ENCODE peak calls at places on chromosomes 3 and 15, in four cellular contexts. One of them, this sample, is unnamed. For H3K4me1, the result is how much of the 10 kb centered on the place peaks cover.

GRCh38 chr3:40608091-40608490 is 83.3 kb downstream of the ZNF621 start:
- DNase-seq in H1: no peak
- DNase-seq in GM12878: no peak
- DNase-seq in HepG2: no peak
- DNase-seq in this sample: no peak

GRCh38 chr15:57534279-57534678 is 57.4 kb upstream of the MYZAP start:
- DNase-seq in HepG2: no peak
- DNase-seq in H1: no peak
- DNase-seq in GM12878: no peak
- DNase-seq in this sample: peak

GRCh38 chr3:150877303-150877702 is 27.9 kb downstream of the MINDY4B start:
- DNase-seq in HepG2: no peak
- DNase-seq in GM12878: no peak
- DNase-seq in H1: no peak
- DNase-seq in this sample: no peak

GRCh38 chr3:156615592-156616173 is 58.7 kb upstream of the TIPARP start:
- DNase-seq in GM12878: no peak
- DNase-seq in H1: no peak
- DNase-seq in HepG2: no peak
- DNase-seq in this sample: no peak

GRCh38 chr3:190092250-190092649 is 28.4 kb downstream of the P3H2 start:
- DNase-seq in H1: no peak
- DNase-seq in HepG2: no peak
- DNase-seq in GM12878: no peak
- DNase-seq in this sample: no peak

GRCh38 chr15:71437919-71438318 is 322.6 kb downstream of the THSD4 start:
- DNase-seq in HepG2: no peak
- DNase-seq in GM12878: no peak
- DNase-seq in H1: no peak
- DNase-seq in this sample: no peak

GRCh38 chr15:77810180-77810579 is 177.5 kb upstream of the LINGO1 start:
- DNase-seq in HepG2: no peak
- DNase-seq in GM12878: no peak
- DNase-seq in H1: no peak
- DNase-seq in this sample: no peak

GRCh38 chr15:52784799-52785671 is 5.1 kb downstream of the ONECUT1 start:
- DNase-seq in HepG2: peak
- DNase-seq in H1: peak
- DNase-seq in GM12878: no peak
- DNase-seq in this sample: no peak

GRCh38 chr3:69568926-69569325 is 170.3 kb upstream of the MITF start:
- DNase-seq in GM12878: no peak
- DNase-seq in HepG2: no peak
- DNase-seq in H1: no peak
- DNase-seq in this sample: no peak

GRCh38 chr15:90471126-90471525 is 58.6 kb upstream of the CRTC3 start:
- DNase-seq in GM12878: no peak
- DNase-seq in H1: no peak
- DNase-seq in HepG2: no peak
- DNase-seq in this sample: no peak

GRCh38 chr3:154872089-154872488 is 208.0 kb upstream of the MME start:
- DNase-seq in H1: no peak
- DNase-seq in GM12878: no peak
- DNase-seq in HepG2: no peak
- DNase-seq in this sample: no peak

GRCh38 chr15:91426412-91426811 is 326.4 kb downstream of the SV2B start:
- DNase-seq in HepG2: no peak
- DNase-seq in GM12878: no peak
- DNase-seq in H1: no peak
- DNase-seq in this sample: no peak

GRCh38 chr3:159852821-159853505 is 135.7 kb upstream of the IL12A start:
- DNase-seq in HepG2: no peak
- DNase-seq in H1: no peak
- DNase-seq in GM12878: no peak
- DNase-seq in this sample: no peak

GRCh38 chr3:111080357-111080937 is 8.8 kb downstream of the NECTIN3 start:
- DNase-seq in H1: no peak
- DNase-seq in GM12878: no peak
- DNase-seq in HepG2: peak
- DNase-seq in this sample: no peak

GRCh38 chr3:150899141-150899540 is 6.1 kb downstream of the MINDY4B start:
- DNase-seq in GM12878: no peak
- DNase-seq in H1: no peak
- DNase-seq in HepG2: no peak
- DNase-seq in this sample: no peak

GRCh38 chr3:68129065-68129464 is 474.7 kb upstream of the SUCLG2 start:
- DNase-seq in HepG2: no peak
- DNase-seq in GM12878: no peak
- DNase-seq in H1: no peak
- DNase-seq in this sample: peak

GRCh38 chr15:34109775-34110663 is 8.1 kb downstream of the PGBD4 start:
- DNase-seq in H1: no peak
- DNase-seq in GM12878: no peak
- DNase-seq in HepG2: peak
- DNase-seq in this sample: peak

GRCh38 chr3:177875786-177876476 is 660.3 kb upstream of the KCNMB2 start:
- DNase-seq in HepG2: no peak
- DNase-seq in GM12878: no peak
- DNase-seq in H1: no peak
- DNase-seq in this sample: no peak

GRCh38 chr15:95134306-95135100 is 903.1 kb downstream of the MCTP2 start:
- DNase-seq in GM12878: no peak
- DNase-seq in H1: no peak
- DNase-seq in HepG2: no peak
- DNase-seq in this sample: no peak

GRCh38 chr3:123656691-123657090 is 71.8 kb upstream of the HACD2 start:
- DNase-seq in HepG2: no peak
- DNase-seq in H1: no peak
- DNase-seq in GM12878: no peak
- DNase-seq in this sample: no peak

GRCh38 chr3:50324351-50325144 is 2.0 kb upstream of the HYAL2 start:
- DNase-seq in H1: peak
- DNase-seq in HepG2: peak
- DNase-seq in GM12878: no peak
- DNase-seq in this sample: peak

GRCh38 chr15:75631935-75632334 is 6.4 kb upstream of the SNUPN start:
- DNase-seq in GM12878: no peak
- DNase-seq in HepG2: no peak
- DNase-seq in H1: no peak
- DNase-seq in this sample: no peak

GRCh38 chr3:111980716-111981456 is 2.1 kb downstream of the ABHD10 start:
- DNase-seq in GM12878: no peak
- DNase-seq in H1: no peak
- DNase-seq in HepG2: no peak
- DNase-seq in this sample: no peak

GRCh38 chr3:88150371-88150770 is 612 bp downstream of the C3orf38 start:
- DNase-seq in GM12878: no peak
- DNase-seq in H1: no peak
- DNase-seq in HepG2: no peak
- DNase-seq in this sample: no peak

GRCh38 chr3:117537949-117538348 is 828.4 kb downstream of the TUSC7 start:
- DNase-seq in HepG2: no peak
- DNase-seq in H1: no peak
- DNase-seq in GM12878: no peak
- DNase-seq in this sample: no peak

GRCh38 chr3:39249453-39250115 is 30.3 kb downstream of the CX3CR1 start:
- DNase-seq in H1: no peak
- DNase-seq in HepG2: no peak
- DNase-seq in GM12878: no peak
- DNase-seq in this sample: no peak

GRCh38 chr15:68435966-68436365 is 4.0 kb upstream of the ITGA11 start:
- DNase-seq in HepG2: no peak
- DNase-seq in GM12878: no peak
- DNase-seq in H1: no peak
- DNase-seq in this sample: no peak

GRCh38 chr3:12947504-12948369 is 106.4 kb upstream of the RPL32 start:
- DNase-seq in HepG2: peak
- DNase-seq in GM12878: no peak
- DNase-seq in H1: no peak
- DNase-seq in this sample: no peak

GRCh38 chr15:38374477-38374876 is 79.5 kb upstream of the FAM98B start:
- DNase-seq in H1: no peak
- DNase-seq in GM12878: no peak
- DNase-seq in HepG2: no peak
- DNase-seq in this sample: no peak

GRCh38 chr3:192879346-192880031 is 38.2 kb downstream of the MB21D2 start:
- DNase-seq in GM12878: no peak
- DNase-seq in H1: no peak
- DNase-seq in HepG2: peak
- DNase-seq in this sample: peak

GRCh38 chr3:159252274-159252673 is 450.4 kb downstream of the MFSD1 start:
- DNase-seq in HepG2: no peak
- DNase-seq in H1: no peak
- DNase-seq in GM12878: no peak
- DNase-seq in this sample: no peak

GRCh38 chr3:5400959-5401358 is 213.5 kb downstream of the EDEM1 start:
- DNase-seq in H1: no peak
- DNase-seq in GM12878: no peak
- DNase-seq in HepG2: no peak
- DNase-seq in this sample: no peak

GRCh38 chr3:45987368-45988099 is 8.1 kb downstream of the FYCO1 start:
- DNase-seq in HepG2: peak
- DNase-seq in H1: no peak
- DNase-seq in GM12878: no peak
- DNase-seq in this sample: no peak

GRCh38 chr3:45985532-45986302 is 9.9 kb downstream of the FYCO1 start:
- DNase-seq in GM12878: no peak
- DNase-seq in HepG2: no peak
- DNase-seq in H1: no peak
- DNase-seq in this sample: no peak

GRCh38 chr3:45988100-45988761 is 7.4 kb downstream of the FYCO1 start:
- DNase-seq in HepG2: no peak
- DNase-seq in H1: no peak
- DNase-seq in GM12878: no peak
- DNase-seq in this sample: no peak

GRCh38 chr3:45984331-45985312 is 11.0 kb downstream of the FYCO1 start:
- DNase-seq in HepG2: no peak
- DNase-seq in GM12878: no peak
- DNase-seq in H1: no peak
- DNase-seq in this sample: no peak

GRCh38 chr3:45986303-45986982 is 9.2 kb downstream of the FYCO1 start:
- DNase-seq in HepG2: peak
- DNase-seq in GM12878: no peak
- DNase-seq in H1: no peak
- DNase-seq in this sample: no peak
- H3K4me1 ChIP-seq in HepG2: under half
- H3K4me1 ChIP-seq in GM12878: under half
- H3K4me1 ChIP-seq in H1: under half
- H3K4me1 ChIP-seq in this sample: under half

GRCh38 chr15:37372064-37372463 is 271.7 kb upstream of the MEIS2 start:
- DNase-seq in H1: no peak
- DNase-seq in HepG2: no peak
- DNase-seq in GM12878: no peak
- DNase-seq in this sample: no peak
- TF ChIP-seq SUZ12 in H1: no peak
- TF ChIP-seq SUZ12 in HepG2: no peak
- TF ChIP-seq SUZ12 in GM12878: no peak
- TF ChIP-seq SUZ12 in this sample: no peak

DNA sequence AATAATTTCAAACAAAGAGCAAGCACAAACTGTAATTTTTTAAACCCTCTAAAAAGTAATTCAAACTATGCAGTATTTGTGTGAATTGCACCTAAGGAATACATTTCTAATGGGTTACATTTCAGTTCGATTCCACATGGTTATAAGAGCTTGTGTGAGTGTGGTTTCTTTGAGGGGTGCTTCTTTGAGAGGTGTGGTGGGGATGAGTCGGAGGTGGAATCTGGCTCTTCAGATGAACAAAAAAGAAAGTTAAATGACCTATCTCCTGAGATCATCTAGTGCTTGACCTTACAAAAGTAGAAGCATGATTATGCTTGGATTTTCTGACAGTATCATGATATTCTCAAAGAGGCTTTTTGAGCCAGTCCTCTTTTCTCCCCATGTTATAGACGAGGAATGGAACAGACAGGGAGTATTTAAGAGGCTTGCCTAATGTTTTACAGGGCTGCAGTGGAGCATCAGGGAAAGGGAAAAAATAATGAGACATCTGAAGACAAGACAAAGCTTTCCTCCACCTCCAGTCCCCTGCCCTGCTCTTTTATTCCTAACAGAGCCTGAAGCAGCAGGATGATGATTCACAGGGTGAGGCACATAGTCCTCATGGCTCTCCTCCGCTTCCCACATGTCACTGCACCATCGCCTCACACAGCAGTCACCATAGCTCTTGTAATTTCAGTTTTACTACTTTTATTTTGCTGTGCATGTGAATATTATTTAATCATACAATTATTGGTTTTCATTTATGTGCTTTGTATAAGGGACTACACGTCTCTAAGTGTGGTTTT is 82.0 kb downstream of the LYSMD4 start:
- DNase-seq in HepG2: no peak
- DNase-seq in H1: no peak
- DNase-seq in GM12878: no peak
- DNase-seq in this sample: no peak
- TF ChIP-seq YY1 in HepG2: no peak
- TF ChIP-seq YY1 in H1: no peak
- TF ChIP-seq YY1 in GM12878: no peak
- TF ChIP-seq YY1 in this sample: no peak

DNA sequence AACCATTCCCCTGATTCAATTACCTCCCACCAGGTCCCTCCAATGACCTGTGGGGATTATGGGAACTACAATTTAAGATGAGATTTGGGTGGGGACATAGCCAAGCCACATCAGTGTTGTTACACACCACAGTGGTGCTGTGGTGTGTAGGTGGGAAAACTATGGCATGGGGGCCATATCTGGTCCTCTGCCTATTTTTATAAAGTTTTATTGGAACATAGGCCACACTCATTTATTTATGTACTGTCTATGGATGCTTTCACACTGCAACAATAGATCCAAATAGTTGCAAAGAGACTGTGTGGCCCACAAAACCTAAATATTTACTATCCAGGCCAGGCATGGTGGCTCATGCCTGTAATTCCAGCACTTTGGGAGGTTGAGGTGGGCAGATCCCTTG is 46.4 kb downstream of the FLNB start:
- DNase-seq in GM12878: no peak
- DNase-seq in HepG2: no peak
- DNase-seq in H1: no peak
- DNase-seq in this sample: no peak
- H3K4me1 ChIP-seq in GM12878: under half
- H3K4me1 ChIP-seq in HepG2: half or more
- H3K4me1 ChIP-seq in H1: under half
- H3K4me1 ChIP-seq in this sample: under half

DNA sequence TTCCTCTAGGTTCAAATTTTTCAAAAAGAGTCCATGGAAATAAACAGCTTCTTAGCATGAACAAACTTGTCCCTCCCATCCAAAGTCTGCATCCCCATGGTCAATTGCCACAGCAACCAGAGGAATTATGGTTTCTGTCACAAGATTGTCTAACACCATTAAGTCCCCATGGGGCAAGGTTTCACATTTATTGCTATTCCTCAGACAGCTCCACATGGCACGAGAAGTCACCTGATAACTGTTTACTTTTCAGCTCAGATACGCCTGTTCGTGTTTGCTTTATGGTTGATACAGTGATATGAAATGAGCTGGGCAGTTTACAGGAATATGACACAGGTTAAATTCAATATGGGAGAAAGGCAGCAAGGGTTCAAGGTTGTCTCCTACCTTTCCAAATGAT is 37.9 kb upstream of the MUC13 start:
- DNase-seq in GM12878: no peak
- DNase-seq in HepG2: no peak
- DNase-seq in H1: no peak
- DNase-seq in this sample: no peak
- TF ChIP-seq SUZ12 in GM12878: no peak
- TF ChIP-seq SUZ12 in HepG2: no peak
- TF ChIP-seq SUZ12 in H1: no peak
- TF ChIP-seq SUZ12 in this sample: no peak

GRCh38 chr3:196684548-196685407 is 27.3 kb downstream of the CEP19 start:
- DNase-seq in HepG2: peak
- DNase-seq in GM12878: peak
- DNase-seq in H1: peak
- DNase-seq in this sample: peak
- TF ChIP-seq YY1 in HepG2: no peak
- TF ChIP-seq YY1 in GM12878: peak
- TF ChIP-seq YY1 in H1: no peak
- TF ChIP-seq YY1 in this sample: no peak